ENCODE peak calls at places on chromosome 15, in seven cellular contexts. Q is NCI-H1105 treated with DMSO at 0.1 percent for 48 hours; A is T-helper 1 cell; X is NCI-H1930; R is activated CD8-positive, alpha-beta memory T cell treated with anti-CD3 and anti-CD28 coated beads for 24 hours; M is RWPE1; O is fibroblast of the aortic adventitia. N is an unnamed sample.

GRCh38 chr15:88036154-88036839 is 220.2 kb downstream of the NTRK3 start:
- DNase-seq in Q (no peak), A (no peak), X (no peak), R (no peak), M (no peak), O (no peak), N (no peak)

GRCh38 chr15:78045189-78045588 is 32.3 kb downstream of the TBC1D2B start:
- DNase-seq in Q (no peak), A (no peak), X (no peak), R (no peak), M (no peak), O (no peak), N (no peak)

GRCh38 chr15:51883436-51883835 is 54.0 kb downstream of the TMOD3 start:
- DNase-seq in Q (no peak), A (no peak), X (no peak), R (no peak), M (no peak), O (peak), N (no peak)

GRCh38 chr15:83698294-83698693 is 44.4 kb downstream of the ADAMTSL3 start:
- DNase-seq in Q (no peak), A (no peak), X (no peak), R (no peak), M (peak), O (peak), N (no peak)

GRCh38 chr15:50977157-50977556 is 68.7 kb downstream of the AP4E1 start:
- DNase-seq in Q (no peak), A (no peak), X (no peak), R (no peak), M (no peak), O (peak), N (no peak)

GRCh38 chr15:64969401-64969800 is 20.3 kb downstream of the SPG21 start:
- DNase-seq in Q (no peak), A (no peak), X (no peak), R (peak), M (no peak), O (no peak), N (no peak)

GRCh38 chr15:66131831-66132230 is 121.7 kb downstream of the MEGF11 start:
- DNase-seq in Q (peak), A (no peak), X (no peak), R (no peak), M (no peak), O (no peak), N (no peak)

GRCh38 chr15:73024161-73024560 is 28.1 kb upstream of the NEO1 start:
- DNase-seq in Q (no peak), A (no peak), X (no peak), R (no peak), M (no peak), O (no peak), N (no peak)

GRCh38 chr15:23866832-23867231 is 179.7 kb upstream of the NDN start:
- DNase-seq in Q (peak), A (no peak), X (peak), R (no peak), M (no peak), O (no peak), N (peak)